ENCODE peak calls at places on chromosomes 11 and 22, in five cellular contexts. Z is T-cell, C is lower leg skin, R is activated T-cell treated with anti-CD3 and anti-CD28 coated beads for 4 hours, O is astrocyte of the hippocampus. V is an unnamed sample.

GRCh38 chr11:73048446-73048845 is 93.7 kb downstream of the FCHSD2 start:
- DNase-seq in Z (no peak), C (no peak), R (no peak), O (no peak), V (no peak)

GRCh38 chr11:68749501-68750196 is 1.7 kb downstream of the TESMIN start:
- DNase-seq in Z (no peak), C (no peak), R (no peak), O (peak), V (no peak)

GRCh38 chr11:134583397-134583990 is 171.5 kb upstream of the B3GAT1 start:
- DNase-seq in Z (no peak), C (no peak), R (no peak), O (no peak), V (no peak)

GRCh38 chr22:36160499-36160942 is at the start of gene APOL3:
- DNase-seq in Z (peak), C (peak), R (no peak), O (peak), V (no peak)

GRCh38 chr11:69422645-69423044 is 58.8 kb upstream of the LINC01488 start:
- DNase-seq in Z (no peak), C (no peak), R (no peak), O (no peak), V (no peak)

GRCh38 chr11:18314794-18315523 is 7.0 kb downstream of the HPS5 start:
- DNase-seq in Z (no peak), C (no peak), R (no peak), O (peak), V (no peak)

GRCh38 chr11:88484873-88485621 is 147.5 kb upstream of the CTSC start:
- DNase-seq in Z (peak), C (no peak), R (no peak), O (peak), V (no peak)

GRCh38 chr11:36684840-36685800 is 87.1 kb upstream of the RAG2 start:
- DNase-seq in Z (peak), C (no peak), R (peak), O (no peak), V (no peak)

GRCh38 chr11:2752204-2752772 is 52.5 kb upstream of the KCNQ1OT1 start:
- DNase-seq in Z (no peak), C (no peak), R (no peak), O (peak), V (no peak)

GRCh38 chr11:75261474-75261847 is 20.9 kb downstream of the TPBGL start:
- DNase-seq in Z (peak), C (no peak), R (no peak), O (no peak), V (no peak)

GRCh38 chr22:20228055-20228938 is 39.8 kb downstream of the RTN4R start:
- DNase-seq in Z (no peak), C (no peak), R (no peak), O (no peak), V (no peak)

GRCh38 chr11:870418-870817 is 27.8 kb downstream of the TSPAN4 start:
- DNase-seq in Z (no peak), C (no peak), R (no peak), O (no peak), V (no peak)

GRCh38 chr11:67302571-67303131 is 679 bp upstream of the SSH3 start:
- DNase-seq in Z (no peak), C (no peak), R (no peak), O (peak), V (no peak)

GRCh38 chr11:20131744-20132666 is 28.3 kb downstream of the DBX1 start:
- DNase-seq in Z (peak), C (peak), R (peak), O (peak), V (no peak)

GRCh38 chr11:2097998-2098690 is 41.0 kb downstream of the IGF2 start:
- DNase-seq in Z (no peak), C (no peak), R (no peak), O (no peak), V (no peak)